ENCODE peak calls at places on chromosomes 11 and 22, in ten cellular contexts. One of them, this sample, is unnamed.

GRCh38 chr11:64219354-64219684 is 6.7 kb downstream of the TRPT1 start:
- DNase-seq in renal cortical epithelial cell: no peak
- DNase-seq in anterior cingulate cortex: no peak
- DNase-seq in DMS153: no peak
- DNase-seq in NCI-H345: no peak
- DNase-seq in tibial nerve: no peak
- DNase-seq in stimulated activated CD4-positive, alpha-beta T cell treated with anti-CD3 and anti-CD28 coated beads, Interleukin-15, amount 100 ng/mL, for 1 hour: no peak
- DNase-seq in dermis blood vessel endothelial cell: no peak
- DNase-seq in B cell: no peak
- DNase-seq in NCI-H1694 treated with DMSO at 0.1 percent for 48 hours: no peak
- DNase-seq in this sample: no peak

GRCh38 chr11:86687083-86687799 is 14.8 kb upstream of the ME3 start:
- DNase-seq in dermis blood vessel endothelial cell: no peak
- DNase-seq in B cell: no peak
- DNase-seq in renal cortical epithelial cell: peak; percentile 39
- DNase-seq in tibial nerve: no peak
- DNase-seq in DMS153: no peak
- DNase-seq in stimulated activated CD4-positive, alpha-beta T cell treated with anti-CD3 and anti-CD28 coated beads, Interleukin-15, amount 100 ng/mL, for 1 hour: no peak
- DNase-seq in NCI-H345: no peak
- DNase-seq in anterior cingulate cortex: no peak
- DNase-seq in NCI-H1694 treated with DMSO at 0.1 percent for 48 hours: no peak
- DNase-seq in this sample: no peak

GRCh38 chr11:121654506-121655480 is 202.0 kb upstream of the SORL1-AS1 start:
- DNase-seq in NCI-H345: no peak
- DNase-seq in NCI-H1694 treated with DMSO at 0.1 percent for 48 hours: no peak
- DNase-seq in renal cortical epithelial cell: no peak
- DNase-seq in stimulated activated CD4-positive, alpha-beta T cell treated with anti-CD3 and anti-CD28 coated beads, Interleukin-15, amount 100 ng/mL, for 1 hour: no peak
- DNase-seq in dermis blood vessel endothelial cell: no peak
- DNase-seq in tibial nerve: no peak
- DNase-seq in anterior cingulate cortex: no peak
- DNase-seq in DMS153: no peak
- DNase-seq in B cell: no peak
- DNase-seq in this sample: no peak

GRCh38 chr11:42812408-42812807 is 499.4 kb upstream of the API5 start:
- DNase-seq in renal cortical epithelial cell: no peak
- DNase-seq in B cell: no peak
- DNase-seq in dermis blood vessel endothelial cell: no peak
- DNase-seq in DMS153: no peak
- DNase-seq in NCI-H345: no peak
- DNase-seq in NCI-H1694 treated with DMSO at 0.1 percent for 48 hours: no peak
- DNase-seq in stimulated activated CD4-positive, alpha-beta T cell treated with anti-CD3 and anti-CD28 coated beads, Interleukin-15, amount 100 ng/mL, for 1 hour: no peak
- DNase-seq in tibial nerve: no peak
- DNase-seq in anterior cingulate cortex: no peak
- DNase-seq in this sample: no peak

GRCh38 chr22:22030493-22031182 is 48.1 kb upstream of the TOP3B start:
- DNase-seq in NCI-H345: no peak
- DNase-seq in anterior cingulate cortex: no peak
- DNase-seq in stimulated activated CD4-positive, alpha-beta T cell treated with anti-CD3 and anti-CD28 coated beads, Interleukin-15, amount 100 ng/mL, for 1 hour: no peak
- DNase-seq in B cell: peak; percentile 83
- DNase-seq in NCI-H1694 treated with DMSO at 0.1 percent for 48 hours: no peak
- DNase-seq in dermis blood vessel endothelial cell: peak; percentile 20
- DNase-seq in tibial nerve: peak; percentile 33
- DNase-seq in DMS153: no peak
- DNase-seq in renal cortical epithelial cell: no peak
- DNase-seq in this sample: peak; percentile 87

GRCh38 chr11:45217991-45218390 is 68.2 kb downstream of the SYT13 start:
- DNase-seq in B cell: no peak
- DNase-seq in NCI-H345: no peak
- DNase-seq in renal cortical epithelial cell: no peak
- DNase-seq in DMS153: no peak
- DNase-seq in tibial nerve: no peak
- DNase-seq in anterior cingulate cortex: no peak
- DNase-seq in stimulated activated CD4-positive, alpha-beta T cell treated with anti-CD3 and anti-CD28 coated beads, Interleukin-15, amount 100 ng/mL, for 1 hour: no peak
- DNase-seq in NCI-H1694 treated with DMSO at 0.1 percent for 48 hours: no peak
- DNase-seq in dermis blood vessel endothelial cell: no peak
- DNase-seq in this sample: no peak

GRCh38 chr11:2779981-2780849 is 80.4 kb upstream of the KCNQ1OT1 start:
- DNase-seq in stimulated activated CD4-positive, alpha-beta T cell treated with anti-CD3 and anti-CD28 coated beads, Interleukin-15, amount 100 ng/mL, for 1 hour: peak; percentile 1
- DNase-seq in dermis blood vessel endothelial cell: peak; percentile 11
- DNase-seq in anterior cingulate cortex: no peak
- DNase-seq in DMS153: no peak
- DNase-seq in tibial nerve: no peak
- DNase-seq in renal cortical epithelial cell: no peak
- DNase-seq in NCI-H1694 treated with DMSO at 0.1 percent for 48 hours: no peak
- DNase-seq in NCI-H345: no peak
- DNase-seq in B cell: peak; percentile 13
- DNase-seq in this sample: no peak

GRCh38 chr11:127013550-127013949 is 13.0 kb upstream of the KIRREL3 start:
- DNase-seq in NCI-H345: no peak
- DNase-seq in renal cortical epithelial cell: no peak
- DNase-seq in stimulated activated CD4-positive, alpha-beta T cell treated with anti-CD3 and anti-CD28 coated beads, Interleukin-15, amount 100 ng/mL, for 1 hour: no peak
- DNase-seq in dermis blood vessel endothelial cell: no peak
- DNase-seq in NCI-H1694 treated with DMSO at 0.1 percent for 48 hours: no peak
- DNase-seq in B cell: no peak
- DNase-seq in tibial nerve: no peak
- DNase-seq in DMS153: no peak
- DNase-seq in anterior cingulate cortex: no peak
- DNase-seq in this sample: no peak

GRCh38 chr11:117857734-117858369 is 18.6 kb downstream of the FXYD6 start:
- DNase-seq in renal cortical epithelial cell: no peak
- DNase-seq in NCI-H345: no peak
- DNase-seq in anterior cingulate cortex: no peak
- DNase-seq in B cell: peak; percentile 33
- DNase-seq in dermis blood vessel endothelial cell: no peak
- DNase-seq in tibial nerve: no peak
- DNase-seq in NCI-H1694 treated with DMSO at 0.1 percent for 48 hours: no peak
- DNase-seq in DMS153: no peak
- DNase-seq in stimulated activated CD4-positive, alpha-beta T cell treated with anti-CD3 and anti-CD28 coated beads, Interleukin-15, amount 100 ng/mL, for 1 hour: no peak
- DNase-seq in this sample: no peak

GRCh38 chr11:130024356-130024755 is 21.7 kb upstream of the PRDM10 start:
- DNase-seq in dermis blood vessel endothelial cell: no peak
- DNase-seq in B cell: no peak
- DNase-seq in tibial nerve: no peak
- DNase-seq in NCI-H345: no peak
- DNase-seq in renal cortical epithelial cell: no peak
- DNase-seq in anterior cingulate cortex: no peak
- DNase-seq in stimulated activated CD4-positive, alpha-beta T cell treated with anti-CD3 and anti-CD28 coated beads, Interleukin-15, amount 100 ng/mL, for 1 hour: no peak
- DNase-seq in NCI-H1694 treated with DMSO at 0.1 percent for 48 hours: no peak
- DNase-seq in DMS153: no peak
- DNase-seq in this sample: no peak

This sample was measured in germinal center.